ENCODE peak calls at places on chromosomes 5 and 9, in five cellular contexts. Q is A549, Z is GM12878, V is HepG2, W is SK-N-SH. X is an unnamed sample.

GRCh38 chr5:68534131-68534940 is 318.8 kb downstream of the PIK3R1 start:
- DNase-seq in Q (no peak), Z (no peak), V (peak), W (peak), X (no peak)

GRCh38 chr5:124301850-124302249 is 444.6 kb downstream of the ZNF608 start:
- DNase-seq in Q (no peak), Z (no peak), V (no peak), W (no peak), X (no peak)

GRCh38 chr5:154271466-154271865 is 80.9 kb downstream of the GALNT10 start:
- DNase-seq in Q (no peak), Z (no peak), V (no peak), W (no peak), X (no peak)

GRCh38 chr9:88801214-88801796 is 190.0 kb upstream of the S1PR3 start:
- DNase-seq in Q (no peak), Z (no peak), V (no peak), W (no peak), X (no peak)

GRCh38 chr5:139710370-139711066 is 62.4 kb downstream of the CXXC5 start:
- DNase-seq in Q (no peak), Z (no peak), V (peak), W (peak), X (no peak)

GRCh38 chr5:89283758-89284493 is 400.9 kb upstream of the MEF2C start:
- DNase-seq in Q (no peak), Z (no peak), V (no peak), W (no peak), X (no peak)

GRCh38 chr5:179974946-179975712 is 67.4 kb upstream of the TBC1D9B start:
- DNase-seq in Q (peak), Z (no peak), V (peak), W (peak), X (no peak)

GRCh38 chr9:1939926-1940368 is 75.2 kb upstream of the SMARCA2 start:
- DNase-seq in Q (peak), Z (peak), V (peak), W (peak), X (peak)

GRCh38 chr9:123544007-123544827 is 188.2 kb downstream of the CRB2 start:
- DNase-seq in Q (peak), Z (no peak), V (peak), W (peak), X (peak)

GRCh38 chr5:172129174-172129764 is 58.8 kb downstream of the STK10 start:
- DNase-seq in Q (no peak), Z (no peak), V (no peak), W (no peak), X (no peak)

GRCh38 chr5:134132372-134133212 is 18.1 kb downstream of the TCF7 start:
- DNase-seq in Q (no peak), Z (peak), V (no peak), W (no peak), X (no peak)

GRCh38 chr9:20276762-20277161 is 345.5 kb downstream of the MLLT3 start:
- DNase-seq in Q (no peak), Z (no peak), V (no peak), W (no peak), X (no peak)

GRCh38 chr5:108251350-108251749 is 130.5 kb downstream of the FBXL17 start:
- DNase-seq in Q (no peak), Z (no peak), V (no peak), W (peak), X (no peak)

GRCh38 chr9:91714020-91714721 is 235.9 kb downstream of the ROR2 start:
- DNase-seq in Q (peak), Z (no peak), V (no peak), W (peak), X (peak)

GRCh38 chr9:128454991-128455390 is 815 bp upstream of the ODF2 start:
- DNase-seq in Q (no peak), Z (no peak), V (peak), W (no peak), X (no peak)

GRCh38 chr9:34125681-34126206 is 754 bp downstream of the DCAF12 start:
- DNase-seq in Q (peak), Z (no peak), V (peak), W (peak), X (no peak)

GRCh38 chr5:132019857-132020555 is 8.5 kb upstream of the ACSL6 start:
- DNase-seq in Q (no peak), Z (peak), V (no peak), W (no peak), X (no peak)

GRCh38 chr5:126961702-126962101 is 68.7 kb downstream of the MARCHF3 start:
- DNase-seq in Q (no peak), Z (no peak), V (no peak), W (no peak), X (no peak)

GRCh38 chr9:89822996-89823395 is 218.2 kb downstream of the GADD45G start:
- DNase-seq in Q (no peak), Z (no peak), V (no peak), W (no peak), X (no peak)

GRCh38 chr5:146620663-146621051 is 104.7 kb upstream of the GPR151 start:
- DNase-seq in Q (no peak), Z (no peak), V (no peak), W (no peak), X (no peak)

GRCh38 chr5:37165761-37166160 is 83.4 kb downstream of the CPLANE1 start:
- DNase-seq in Q (no peak), Z (no peak), V (no peak), W (no peak), X (no peak)

GRCh38 chr9:119005162-119005561 is 364.1 kb downstream of the BRINP1 start:
- DNase-seq in Q (no peak), Z (no peak), V (no peak), W (no peak), X (no peak)

GRCh38 chr5:646396-647201 is 34.5 kb downstream of the CEP72 start:
- DNase-seq in Q (no peak), Z (no peak), V (no peak), W (no peak), X (no peak)

GRCh38 chr9:14296462-14296861 is 17.5 kb downstream of the NFIB start:
- DNase-seq in Q (no peak), Z (no peak), V (no peak), W (no peak), X (no peak)

GRCh38 chr9:80500300-80500699 is 928.5 kb downstream of the TLE4 start:
- DNase-seq in Q (no peak), Z (no peak), V (no peak), W (no peak), X (no peak)

GRCh38 chr9:128138001-128138400 is 10.5 kb upstream of the PTGES2 start:
- DNase-seq in Q (no peak), Z (no peak), V (no peak), W (no peak), X (no peak)

GRCh38 chr9:114372971-114373591 is 14.7 kb downstream of the AKNA start:
- DNase-seq in Q (no peak), Z (peak), V (no peak), W (no peak), X (no peak)

GRCh38 chr5:56144211-56144610 is 88.9 kb downstream of the ANKRD55 start:
- DNase-seq in Q (no peak), Z (no peak), V (no peak), W (no peak), X (no peak)

GRCh38 chr9:83981126-83981871 is 694 bp downstream of the RMI1 start:
- DNase-seq in Q (peak), Z (no peak), V (no peak), W (peak), X (no peak)

GRCh38 chr5:912356-913091 is 19.8 kb downstream of the TRIP13 start:
- DNase-seq in Q (peak), Z (no peak), V (no peak), W (no peak), X (peak)

GRCh38 chr5:66840527-66841013 is 244.4 kb downstream of the MAST4 start:
- DNase-seq in Q (no peak), Z (peak), V (peak), W (no peak), X (no peak)

GRCh38 chr5:129460121-129460950 is at the start of gene ADAMTS19:
- DNase-seq in Q (peak), Z (no peak), V (no peak), W (peak), X (no peak)

GRCh38 chr9:118418887-118419620 is 714.9 kb downstream of the TLR4 start:
- DNase-seq in Q (peak), Z (no peak), V (no peak), W (no peak), X (no peak)

GRCh38 chr5:40628428-40628827 is 51.3 kb upstream of the PTGER4 start:
- DNase-seq in Q (no peak), Z (no peak), V (no peak), W (no peak), X (no peak)
- TF ChIP-seq MAX in Q (no peak), Z (no peak), V (no peak), W (no peak), X (no peak)

DNA sequence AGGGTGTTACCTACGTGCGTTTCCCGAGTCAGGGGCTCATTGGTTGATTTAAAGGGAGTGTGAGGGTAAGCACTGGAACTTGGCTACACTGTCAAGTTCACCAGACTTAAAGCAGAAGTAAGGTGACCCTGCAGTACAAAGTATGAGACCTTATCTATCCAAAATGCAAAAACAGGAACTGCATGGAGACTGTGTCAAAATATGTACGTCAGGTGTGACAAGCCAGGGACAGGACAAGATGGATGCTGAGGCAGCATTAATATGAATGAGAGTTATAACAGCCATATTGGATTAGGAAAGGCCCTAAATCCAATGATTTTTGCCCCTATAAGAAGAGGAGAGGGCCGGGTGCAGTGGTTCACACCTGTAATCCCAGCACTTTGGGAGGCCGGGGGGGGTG is 15.4 kb upstream of the SUSD3 start:
- DNase-seq in Q (no peak), Z (no peak), V (no peak), W (no peak), X (no peak)
- TF ChIP-seq RAD21 in Q (no peak), Z (no peak), V (no peak), W (no peak), X (no peak)

GRCh38 chr9:76926846-76927245 is 20.9 kb upstream of the PRUNE2 start:
- DNase-seq in Q (no peak), Z (no peak), V (no peak), W (no peak), X (no peak)

GRCh38 chr9:76926324-76926731 is 20.4 kb upstream of the PRUNE2 start:
- DNase-seq in Q (no peak), Z (no peak), V (no peak), W (no peak), X (no peak)

GRCh38 chr9:76917299-76917698 is 11.4 kb upstream of the PRUNE2 start:
- DNase-seq in Q (no peak), Z (no peak), V (no peak), W (no peak), X (no peak)

GRCh38 chr9:76916231-76916630 is 10.3 kb upstream of the PRUNE2 start:
- DNase-seq in Q (no peak), Z (no peak), V (no peak), W (no peak), X (no peak)

DNA sequence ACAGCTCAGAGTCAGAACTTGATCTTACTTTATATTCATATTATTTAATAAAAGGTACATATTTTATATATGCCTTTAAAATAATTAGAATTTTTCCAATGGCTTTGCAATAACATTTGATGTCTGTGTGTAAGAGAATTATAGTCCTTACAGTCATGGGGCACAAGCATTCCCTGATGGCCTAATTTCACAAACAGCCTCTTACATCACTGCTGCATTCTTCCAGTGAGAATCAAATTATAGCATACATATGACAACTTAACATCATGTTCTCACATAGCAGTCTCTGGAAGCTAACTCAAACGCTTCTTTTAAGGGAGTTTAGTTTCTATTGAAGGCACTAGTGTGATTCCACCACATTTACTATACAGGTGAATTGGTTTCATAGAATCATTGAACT is 15.2 kb upstream of the PRUNE2 start:
- DNase-seq in Q (no peak), Z (no peak), V (no peak), W (no peak), X (no peak)
- TF ChIP-seq MAX in Q (no peak), Z (no peak), V (no peak), W (no peak), X (no peak)

GRCh38 chr5:72159501-72159911 is 52.2 kb downstream of the MAP1B start:
- DNase-seq in Q (no peak), Z (no peak), V (no peak), W (no peak), X (no peak)

GRCh38 chr5:72154076-72154756 is 46.9 kb downstream of the MAP1B start:
- DNase-seq in Q (no peak), Z (no peak), V (no peak), W (peak), X (no peak)

GRCh38 chr5:72153551-72153950 is 46.3 kb downstream of the MAP1B start:
- DNase-seq in Q (no peak), Z (no peak), V (no peak), W (no peak), X (no peak)

GRCh38 chr5:72160299-72160698 is 53.0 kb downstream of the MAP1B start:
- DNase-seq in Q (no peak), Z (no peak), V (no peak), W (no peak), X (no peak)

DNA sequence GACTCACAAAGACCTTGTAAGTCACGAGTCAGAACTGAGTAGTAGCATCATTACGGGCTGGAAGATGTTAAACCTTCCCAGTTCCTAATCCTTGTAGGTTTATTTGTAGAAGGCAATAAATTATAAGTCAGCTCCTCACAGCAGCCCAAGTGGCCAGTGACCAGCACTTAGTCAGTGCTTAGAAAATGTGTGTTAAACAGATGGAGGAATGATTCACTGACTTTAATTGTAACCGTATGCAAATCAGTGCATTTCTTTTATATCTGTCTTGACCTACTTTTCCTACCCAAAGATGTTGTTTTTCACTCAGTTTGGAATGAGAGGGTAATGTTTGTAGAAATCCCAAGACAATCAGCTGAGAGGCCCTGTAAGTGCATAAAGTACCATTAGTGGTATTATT is 49.6 kb downstream of the MAP1B start:
- DNase-seq in Q (no peak), Z (no peak), V (no peak), W (no peak), X (no peak)
- TF ChIP-seq RAD21 in Q (no peak), Z (no peak), V (no peak), W (no peak), X (no peak)

GRCh38 chr9:421896-422295 is 207.2 kb downstream of the DOCK8 start:
- DNase-seq in Q (no peak), Z (no peak), V (no peak), W (no peak), X (no peak)
- TF ChIP-seq MAX in Q (no peak), Z (no peak), V (no peak), W (no peak), X (no peak)

X was measured in HCT116.